ENCODE peak calls at places on chromosomes 12 and 14, in five cellular contexts. One of them, this sample, is unnamed.

GRCh38 chr12:75766263-75767160 is 255.1 kb upstream of the KRR1 start:
- DNase-seq in testis: no peak
- DNase-seq in small intestine: no peak
- DNase-seq in hepatocyte: no peak
- DNase-seq in thyroid gland: peak; percentile 61
- DNase-seq in this sample: no peak

GRCh38 chr14:104919993-104920315 is 4.7 kb upstream of the PLD4 start:
- DNase-seq in testis: no peak
- DNase-seq in small intestine: no peak
- DNase-seq in hepatocyte: no peak
- DNase-seq in thyroid gland: no peak
- DNase-seq in this sample: no peak

GRCh38 chr14:66600416-66600815 is 92.5 kb downstream of the GPHN start:
- DNase-seq in testis: no peak
- DNase-seq in small intestine: no peak
- DNase-seq in hepatocyte: no peak
- DNase-seq in thyroid gland: no peak
- DNase-seq in this sample: peak; percentile 57

GRCh38 chr12:46674818-46675217 is 151.0 kb downstream of the SLC38A4 start:
- DNase-seq in testis: no peak
- DNase-seq in small intestine: no peak
- DNase-seq in hepatocyte: no peak
- DNase-seq in thyroid gland: no peak
- DNase-seq in this sample: no peak

GRCh38 chr12:98002887-98003493 is 512.4 kb upstream of the TMPO start:
- DNase-seq in testis: peak; percentile 54
- DNase-seq in small intestine: peak; percentile 38
- DNase-seq in hepatocyte: peak; percentile 72
- DNase-seq in thyroid gland: peak; percentile 70
- DNase-seq in this sample: peak; percentile 28

GRCh38 chr14:23566782-23567185 is 807 bp downstream of the AP1G2 start:
- DNase-seq in testis: no peak
- DNase-seq in small intestine: no peak
- DNase-seq in hepatocyte: no peak
- DNase-seq in thyroid gland: peak; percentile 75
- DNase-seq in this sample: peak; percentile 45

GRCh38 chr12:121611306-121611705 is 15.0 kb upstream of the ORAI1 start:
- DNase-seq in testis: no peak
- DNase-seq in small intestine: peak; percentile 21
- DNase-seq in hepatocyte: no peak
- DNase-seq in thyroid gland: no peak
- DNase-seq in this sample: no peak

GRCh38 chr12:123387508-123388217 is 3.7 kb downstream of the KMT5A start:
- DNase-seq in testis: no peak
- DNase-seq in small intestine: no peak
- DNase-seq in hepatocyte: no peak
- DNase-seq in thyroid gland: no peak
- DNase-seq in this sample: no peak

GRCh38 chr14:21475767-21476525 is 813 bp downstream of the RAB2B start:
- DNase-seq in testis: no peak
- DNase-seq in small intestine: no peak
- DNase-seq in hepatocyte: no peak
- DNase-seq in thyroid gland: no peak
- DNase-seq in this sample: no peak

GRCh38 chr14:35822501-35822900 is 3.6 kb upstream of the BRMS1L start:
- DNase-seq in testis: no peak
- DNase-seq in small intestine: no peak
- DNase-seq in hepatocyte: no peak
- DNase-seq in thyroid gland: no peak
- DNase-seq in this sample: no peak

GRCh38 chr12:113850309-113851056 is 115.6 kb downstream of the RBM19 start:
- DNase-seq in testis: peak; percentile 76
- DNase-seq in small intestine: no peak
- DNase-seq in hepatocyte: no peak
- DNase-seq in thyroid gland: no peak
- DNase-seq in this sample: peak; percentile 79

GRCh38 chr12:53579545-53579955 is 46.6 kb downstream of the ATF7 start:
- DNase-seq in testis: no peak
- DNase-seq in small intestine: no peak
- DNase-seq in hepatocyte: no peak
- DNase-seq in thyroid gland: peak; percentile 8
- DNase-seq in this sample: no peak

GRCh38 chr12:121872546-121873223 is 14.0 kb upstream of the HPD start:
- DNase-seq in testis: no peak
- DNase-seq in small intestine: peak; percentile 8
- DNase-seq in hepatocyte: peak; percentile 86
- DNase-seq in thyroid gland: no peak
- DNase-seq in this sample: peak; percentile 96

GRCh38 chr12:18583655-18584054 is 154.2 kb downstream of the PLCZ1 start:
- DNase-seq in testis: no peak
- DNase-seq in small intestine: no peak
- DNase-seq in hepatocyte: no peak
- DNase-seq in thyroid gland: no peak
- DNase-seq in this sample: peak; percentile 6

GRCh38 chr12:106498056-106498455 is 84.7 kb upstream of the RFX4 start:
- DNase-seq in testis: no peak
- DNase-seq in small intestine: no peak
- DNase-seq in hepatocyte: no peak
- DNase-seq in thyroid gland: peak; percentile 65
- DNase-seq in this sample: no peak

GRCh38 chr14:34324363-34324795 is 137.7 kb downstream of the SPTSSA start:
- DNase-seq in testis: peak; percentile 48
- DNase-seq in small intestine: peak; percentile 37
- DNase-seq in hepatocyte: peak; percentile 67
- DNase-seq in thyroid gland: peak; percentile 5
- DNase-seq in this sample: peak; percentile 61

GRCh38 chr14:103123128-103123633 is at the start of gene TNFAIP2:
- DNase-seq in testis: no peak
- DNase-seq in small intestine: no peak
- DNase-seq in hepatocyte: no peak
- DNase-seq in thyroid gland: no peak
- DNase-seq in this sample: peak; percentile 34

GRCh38 chr12:28096649-28097048 is 93.6 kb upstream of the CCDC91 start:
- DNase-seq in testis: no peak
- DNase-seq in small intestine: no peak
- DNase-seq in hepatocyte: no peak
- DNase-seq in thyroid gland: no peak
- DNase-seq in this sample: no peak

GRCh38 chr14:72262771-72263170 is 330.5 kb downstream of the RGS6 start:
- DNase-seq in testis: no peak
- DNase-seq in small intestine: no peak
- DNase-seq in hepatocyte: no peak
- DNase-seq in thyroid gland: no peak
- DNase-seq in this sample: no peak

GRCh38 chr14:72256055-72256454 is 323.8 kb downstream of the RGS6 start:
- DNase-seq in testis: no peak
- DNase-seq in small intestine: no peak
- DNase-seq in hepatocyte: no peak
- DNase-seq in thyroid gland: no peak
- DNase-seq in this sample: no peak

GRCh38 chr14:72261068-72261467 is 328.8 kb downstream of the RGS6 start:
- DNase-seq in testis: no peak
- DNase-seq in small intestine: no peak
- DNase-seq in hepatocyte: no peak
- DNase-seq in thyroid gland: no peak
- DNase-seq in this sample: no peak
- H3K4me1 ChIP-seq in testis: no peaks in the 10 kb centered on the region
- H3K4me1 ChIP-seq in small intestine: no peaks in the 10 kb centered on the region
- H3K4me1 ChIP-seq in hepatocyte: no peaks in the 10 kb centered on the region
- H3K4me1 ChIP-seq in thyroid gland: no peaks in the 10 kb centered on the region
- H3K4me1 ChIP-seq in this sample: no peaks in the 10 kb centered on the region

GRCh38 chr14:28759658-28760313 is 6.8 kb upstream of the FOXG1 start:
- DNase-seq in testis: no peak
- DNase-seq in small intestine: no peak
- DNase-seq in hepatocyte: no peak
- DNase-seq in thyroid gland: no peak
- DNase-seq in this sample: no peak

GRCh38 chr14:28756896-28757570 is 9.6 kb upstream of the FOXG1 start:
- DNase-seq in testis: peak; percentile 54
- DNase-seq in small intestine: peak; percentile 36
- DNase-seq in hepatocyte: peak; percentile 64
- DNase-seq in thyroid gland: no peak
- DNase-seq in this sample: peak; percentile 64

GRCh38 chr14:28759056-28759657 is 7.4 kb upstream of the FOXG1 start:
- DNase-seq in testis: no peak
- DNase-seq in small intestine: no peak
- DNase-seq in hepatocyte: no peak
- DNase-seq in thyroid gland: no peak
- DNase-seq in this sample: no peak

GRCh38 chr14:28757790-28758189 is 8.8 kb upstream of the FOXG1 start:
- DNase-seq in testis: no peak
- DNase-seq in small intestine: no peak
- DNase-seq in hepatocyte: no peak
- DNase-seq in thyroid gland: no peak
- DNase-seq in this sample: no peak

DNA sequence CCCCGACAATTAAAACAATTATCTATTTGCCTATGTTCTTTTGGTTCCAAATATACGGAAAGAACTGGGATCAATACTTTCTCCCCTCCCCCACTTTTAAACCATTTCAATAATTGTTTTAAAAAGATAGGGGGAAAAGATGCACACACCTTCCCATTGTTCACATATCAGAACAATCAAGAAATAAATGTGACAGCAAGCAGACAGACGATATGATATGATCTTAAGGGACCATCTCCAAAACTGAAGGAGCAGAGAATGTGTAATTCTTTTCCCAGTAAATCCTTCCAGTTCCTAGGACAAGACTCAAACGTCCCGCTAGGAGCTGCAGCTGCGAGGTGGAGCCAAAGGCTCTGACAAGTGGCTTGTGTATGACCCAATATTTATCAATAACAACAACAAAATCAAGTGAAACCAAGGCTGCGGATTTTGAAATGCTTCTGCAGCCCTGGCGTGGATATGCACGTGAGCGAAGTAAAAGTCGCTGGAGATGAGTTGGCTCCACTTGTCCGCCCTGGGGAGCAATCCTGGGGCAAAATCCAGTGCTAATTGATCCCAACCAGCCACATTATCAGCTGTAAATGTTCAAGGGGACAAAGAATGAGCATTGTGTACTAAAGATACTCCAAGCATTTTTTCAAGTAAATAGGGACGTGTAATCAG is 8.2 kb upstream of the FOXG1 start:
- DNase-seq in testis: no peak
- DNase-seq in small intestine: no peak
- DNase-seq in hepatocyte: no peak
- DNase-seq in thyroid gland: no peak
- DNase-seq in this sample: no peak
- H3K27me3 ChIP-seq in testis: no peaks in the 10 kb centered on the region
- H3K27me3 ChIP-seq in small intestine: peaks cover 48% of the 10 kb centered on the region
- H3K27me3 ChIP-seq in hepatocyte: peaks cover 90% of the 10 kb centered on the region
- H3K27me3 ChIP-seq in thyroid gland: peaks cover 52% of the 10 kb centered on the region
- H3K27me3 ChIP-seq in this sample: peaks cover 100% of the 10 kb centered on the region

GRCh38 chr12:117046861-117047530 is 52.2 kb downstream of the TESC start:
- DNase-seq in testis: no peak
- DNase-seq in small intestine: no peak
- DNase-seq in hepatocyte: no peak
- DNase-seq in thyroid gland: no peak
- DNase-seq in this sample: no peak
- H3K4me1 ChIP-seq in testis: no peaks in the 10 kb centered on the region
- H3K4me1 ChIP-seq in small intestine: no peaks in the 10 kb centered on the region
- H3K4me1 ChIP-seq in hepatocyte: peaks cover 32% of the 10 kb centered on the region
- H3K4me1 ChIP-seq in thyroid gland: peaks cover 21% of the 10 kb centered on the region
- H3K4me1 ChIP-seq in this sample: peaks cover 64% of the 10 kb centered on the region

DNA sequence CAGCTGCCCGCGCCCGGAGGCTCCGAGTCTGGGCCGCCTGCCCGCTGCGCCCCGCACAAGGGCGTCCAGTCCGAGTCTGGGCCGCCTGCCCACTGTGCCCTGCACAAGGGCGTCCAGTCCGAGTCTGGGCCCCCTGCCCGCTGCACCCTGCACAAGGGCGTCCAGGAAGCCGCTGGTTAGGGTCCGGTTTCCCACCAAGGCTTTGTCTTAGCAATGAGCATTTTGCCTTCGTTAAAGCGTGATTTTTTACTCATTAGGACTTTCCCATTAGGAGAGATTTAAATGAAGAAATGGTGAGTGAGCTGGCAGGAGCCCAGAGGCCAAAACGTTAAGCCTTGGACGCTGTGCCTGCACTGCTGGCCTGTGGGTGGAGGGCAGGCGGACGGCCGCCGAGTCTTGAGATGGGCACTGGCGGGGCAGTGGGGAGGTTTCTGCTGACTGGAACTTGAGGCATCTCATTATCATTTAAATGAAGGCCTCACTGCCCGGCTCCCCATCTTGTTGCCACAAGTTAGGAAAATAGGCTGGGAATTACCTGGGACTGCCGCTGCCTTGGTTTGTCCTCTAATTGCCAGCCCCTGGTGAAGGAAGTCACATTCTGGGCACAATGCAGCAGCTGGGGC is 36.0 kb downstream of the FBRSL1 start:
- DNase-seq in testis: peak; percentile 45
- DNase-seq in small intestine: no peak
- DNase-seq in hepatocyte: no peak
- DNase-seq in thyroid gland: no peak
- DNase-seq in this sample: no peak
- H3K27me3 ChIP-seq in testis: no peaks in the 10 kb centered on the region
- H3K27me3 ChIP-seq in small intestine: no peaks in the 10 kb centered on the region
- H3K27me3 ChIP-seq in hepatocyte: no peaks in the 10 kb centered on the region
- H3K27me3 ChIP-seq in thyroid gland: no peaks in the 10 kb centered on the region
- H3K27me3 ChIP-seq in this sample: no peaks in the 10 kb centered on the region

GRCh38 chr12:116130431-116130830 is 147.1 kb downstream of the MED13L start:
- DNase-seq in testis: no peak
- DNase-seq in small intestine: no peak
- DNase-seq in hepatocyte: no peak
- DNase-seq in thyroid gland: no peak
- DNase-seq in this sample: no peak

GRCh38 chr12:116135209-116135930 is 142.1 kb downstream of the MED13L start:
- DNase-seq in testis: no peak
- DNase-seq in small intestine: peak; percentile 54
- DNase-seq in hepatocyte: no peak
- DNase-seq in thyroid gland: peak; percentile 28
- DNase-seq in this sample: peak; percentile 60

GRCh38 chr12:116133149-116133548 is 144.3 kb downstream of the MED13L start:
- DNase-seq in testis: no peak
- DNase-seq in small intestine: no peak
- DNase-seq in hepatocyte: no peak
- DNase-seq in thyroid gland: no peak
- DNase-seq in this sample: no peak

GRCh38 chr12:116136340-116136739 is 141.2 kb downstream of the MED13L start:
- DNase-seq in testis: no peak
- DNase-seq in small intestine: no peak
- DNase-seq in hepatocyte: no peak
- DNase-seq in thyroid gland: no peak
- DNase-seq in this sample: peak; percentile 69

DNA sequence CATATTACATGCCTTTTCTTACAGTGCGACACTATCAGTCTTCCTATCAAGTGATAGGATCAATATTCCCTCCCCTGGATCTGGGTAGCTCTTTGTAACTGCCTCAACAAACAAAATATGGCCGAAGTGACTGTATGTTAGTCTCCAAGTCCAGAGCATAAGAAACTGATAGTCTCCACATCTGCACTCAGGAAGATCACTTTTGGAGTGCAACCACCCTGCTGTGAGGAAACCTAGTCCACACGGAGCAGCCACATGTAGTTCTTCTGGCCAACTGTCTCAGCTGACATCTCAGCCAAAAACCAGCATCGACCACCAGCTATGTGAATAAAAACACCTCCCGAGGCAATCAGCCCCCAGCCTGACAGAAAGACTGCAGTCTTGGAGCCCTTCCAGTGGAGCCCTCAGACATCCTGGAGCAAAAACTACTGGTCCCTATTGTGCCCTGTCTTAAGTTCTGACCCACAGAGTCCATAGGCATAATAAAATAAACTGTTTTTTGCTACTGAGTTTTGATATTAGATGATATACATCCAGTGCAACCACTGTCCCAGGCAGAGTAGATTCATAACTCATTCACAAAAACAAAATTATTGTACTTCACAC is 143.8 kb downstream of the MED13L start:
- DNase-seq in testis: no peak
- DNase-seq in small intestine: no peak
- DNase-seq in hepatocyte: no peak
- DNase-seq in thyroid gland: no peak
- DNase-seq in this sample: no peak
- H3K4me1 ChIP-seq in testis: peaks cover 26% of the 10 kb centered on the region
- H3K4me1 ChIP-seq in small intestine: no peaks in the 10 kb centered on the region
- H3K4me1 ChIP-seq in hepatocyte: peaks cover 25% of the 10 kb centered on the region
- H3K4me1 ChIP-seq in thyroid gland: peaks cover 58% of the 10 kb centered on the region
- H3K4me1 ChIP-seq in this sample: peaks cover 29% of the 10 kb centered on the region

This sample was measured in cardiac muscle cell.